ENCODE peak calls at places on chromosome 12, in four cellular contexts. K is stimulated activated effector memory CD8-positive, alpha-beta T cell treated with anti-CD3 and anti-CD28 coated beads, Interleukin-12 subunit alpha, Interleukin-12 subunit beta, amount 100 ng/mL, for 72 hours; R is WTC11; X is stimulated activated CD4-positive, alpha-beta T cell treated with anti-CD3 and anti-CD28 coated beads, TNF-alpha, amount 100 ng/mL, for 1 hour. A is an unnamed sample.

GRCh38 chr12:52661668-52662067 is 9.7 kb upstream of the KRT2 start:
- DNase-seq in K (no peak), R (no peak), X (no peak), A (no peak)

GRCh38 chr12:39065455-39065854 is 160.1 kb upstream of the CPNE8 start:
- DNase-seq in K (no peak), R (no peak), X (no peak), A (no peak)

GRCh38 chr12:131829351-131829794 is 1.2 kb downstream of the MMP17 start:
- DNase-seq in K (no peak), R (no peak), X (no peak), A (no peak)

GRCh38 chr12:68304626-68305025 is 27.5 kb downstream of the MDM1 start:
- DNase-seq in K (no peak), R (no peak), X (no peak), A (no peak)

GRCh38 chr12:52644078-52644415 is 8.0 kb downstream of the KRT2 start:
- DNase-seq in K (no peak), R (no peak), X (no peak), A (no peak)

GRCh38 chr12:50220357-50221061 is 53.3 kb upstream of the CERS5 start:
- DNase-seq in K (peak; percentile 21), R (no peak), X (no peak), A (no peak)

GRCh38 chr12:122166422-122167327 is 7.3 kb downstream of the IL31 start:
- DNase-seq in K (peak; percentile 36), R (no peak), X (no peak), A (no peak)

GRCh38 chr12:47276253-47277070 is 196.7 kb upstream of the AMIGO2 start:
- DNase-seq in K (no peak), R (no peak), X (peak; percentile 38), A (peak; percentile 70)

GRCh38 chr12:509494-509893 is 49.8 kb downstream of the B4GALNT3 start:
- DNase-seq in K (no peak), R (no peak), X (no peak), A (no peak)

GRCh38 chr12:69284131-69284530 is 44.8 kb downstream of the CPSF6 start:
- DNase-seq in K (no peak), R (peak; percentile 70), X (no peak), A (peak; percentile 63)

GRCh38 chr12:27048822-27049752 is 26.7 kb downstream of the MED21 start:
- DNase-seq in K (no peak), R (no peak), X (no peak), A (no peak)

GRCh38 chr12:59113831-59114273 is 193.5 kb upstream of the LRIG3 start:
- DNase-seq in K (no peak), R (peak; percentile 85), X (no peak), A (peak; percentile 48)

GRCh38 chr12:67811437-67812361 is 163.2 kb downstream of the DYRK2 start:
- DNase-seq in K (no peak), R (no peak), X (no peak), A (no peak)

GRCh38 chr12:6430124-6430989 is 14.4 kb upstream of the CD27 start:
- DNase-seq in K (no peak), R (no peak), X (no peak), A (peak; percentile 80)